ENCODE peak calls at places on chromosome 11, in four cellular contexts. Y, J, O and F are unnamed samples.

GRCh38 chr11:131408011-131408640 is 37.7 kb downstream of the NTM start:
- DNase-seq in Y (no peak), J (peak), O (no peak), F (peak)

GRCh38 chr11:34308821-34309585 is 48.8 kb downstream of the ABTB2 start:
- DNase-seq in Y (no peak), J (no peak), O (no peak), F (no peak)

GRCh38 chr11:105719073-105719846 is 109.4 kb downstream of the GRIA4 start:
- DNase-seq in Y (no peak), J (no peak), O (peak), F (no peak)

GRCh38 chr11:131767421-131767820 is 397.0 kb downstream of the NTM start:
- DNase-seq in Y (no peak), J (no peak), O (no peak), F (no peak)

GRCh38 chr11:1640076-1640946 is 10.7 kb downstream of the KRTAP5-5 start:
- DNase-seq in Y (peak), J (peak), O (no peak), F (peak)

GRCh38 chr11:120272303-120272702 is 32.4 kb downstream of the POU2F3 start:
- DNase-seq in Y (no peak), J (no peak), O (no peak), F (no peak)

GRCh38 chr11:96162816-96163499 is 180.0 kb downstream of the MAML2 start:
- DNase-seq in Y (no peak), J (no peak), O (no peak), F (no peak)

GRCh38 chr11:77067776-77068460 is 1.1 kb downstream of the CAPN5 start:
- DNase-seq in Y (no peak), J (no peak), O (no peak), F (no peak)

GRCh38 chr11:71548716-71549151 is 514 bp downstream of the KRTAP5-9 start:
- DNase-seq in Y (no peak), J (no peak), O (no peak), F (no peak)

GRCh38 chr11:97445561-97445960 is 1055.7 kb downstream of the JRKL start:
- DNase-seq in Y (no peak), J (no peak), O (no peak), F (no peak)

GRCh38 chr11:116984589-116984988 is 113.6 kb downstream of the SIK3 start:
- DNase-seq in Y (no peak), J (no peak), O (no peak), F (no peak)

GRCh38 chr11:88324562-88325345 is 12.8 kb downstream of the CTSC start:
- DNase-seq in Y (no peak), J (no peak), O (no peak), F (no peak)

DNA sequence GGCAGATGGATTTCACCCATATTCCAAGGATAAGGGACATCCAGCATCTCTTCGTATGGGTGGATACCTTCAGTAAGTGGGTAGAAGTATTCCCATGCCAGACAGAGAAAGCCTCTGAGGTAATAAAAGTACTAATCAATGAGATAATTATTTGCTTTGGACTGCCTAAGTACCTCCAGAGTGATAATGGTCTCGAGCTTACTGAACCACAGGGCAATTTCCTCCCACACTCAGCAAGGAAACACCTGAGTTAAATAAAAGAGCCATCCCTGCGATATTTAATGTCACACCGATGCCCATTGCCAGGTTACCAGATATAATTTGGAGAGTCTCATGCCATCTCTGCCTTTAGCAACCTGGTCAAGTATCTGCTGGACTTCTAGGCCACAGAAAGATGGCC is 70.6 kb upstream of the MPEG1 start:
- DNase-seq in Y (no peak), J (no peak), O (no peak), F (no peak)
- TF ChIP-seq NRF1 in Y (no peak), J (no peak), O (no peak), F (no peak)

DNA sequence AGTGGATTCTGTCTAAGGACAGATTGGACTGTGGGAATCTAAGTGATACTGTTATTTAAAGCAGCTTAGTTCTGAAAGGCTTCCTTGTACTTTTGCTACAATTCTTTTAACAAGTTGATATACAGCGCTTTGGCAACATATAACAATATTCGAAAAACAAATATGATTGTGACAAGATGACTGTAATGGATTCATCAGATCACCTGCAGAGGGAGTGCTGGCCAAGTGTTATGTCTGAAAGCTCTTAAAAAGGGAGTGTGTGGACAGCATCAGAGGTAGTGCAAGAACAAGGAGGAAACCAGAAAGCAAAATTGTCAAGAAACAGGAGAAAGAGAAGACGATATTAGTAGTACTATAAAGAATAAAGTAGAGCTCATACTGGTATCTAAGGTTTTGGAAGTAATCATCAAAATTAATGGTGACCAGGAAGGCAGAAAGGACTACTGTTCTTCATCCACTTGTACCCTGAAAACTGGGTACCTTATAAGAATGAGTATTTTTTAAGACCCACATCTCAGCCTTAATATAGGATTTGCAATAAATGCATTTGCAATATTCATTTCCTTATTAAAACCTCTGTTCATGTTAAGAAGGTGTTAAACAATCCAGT is 1112.0 kb upstream of the CCDC90B start:
- DNase-seq in Y (no peak), J (no peak), O (no peak), F (peak)
- TF ChIP-seq TAF1 in Y (no peak), J (no peak), O (no peak), F (no peak)

GRCh38 chr11:4125141-4125540 is 30.5 kb downstream of the RRM1 start:
- DNase-seq in Y (no peak), J (no peak), O (no peak), F (no peak)
- TF ChIP-seq NRF1 in Y (no peak), J (no peak), O (no peak), F (no peak)

GRCh38 chr11:65069217-65069616 is 10.9 kb upstream of the NAALADL1 start:
- DNase-seq in Y (no peak), J (no peak), O (no peak), F (no peak)
- TF ChIP-seq TAF1 in Y (no peak), J (no peak), O (no peak), F (no peak)

GRCh38 chr11:44834846-44835245 is 108.1 kb downstream of the TSPAN18 start:
- DNase-seq in Y (no peak), J (no peak), O (no peak), F (no peak)

GRCh38 chr11:44835326-44835725 is 108.6 kb downstream of the TSPAN18 start:
- DNase-seq in Y (no peak), J (no peak), O (no peak), F (no peak)

GRCh38 chr11:44833221-44833620 is 106.5 kb downstream of the TSPAN18 start:
- DNase-seq in Y (no peak), J (no peak), O (no peak), F (no peak)

GRCh38 chr11:44832452-44832851 is 105.7 kb downstream of the TSPAN18 start:
- DNase-seq in Y (no peak), J (no peak), O (no peak), F (no peak)

GRCh38 chr11:44833869-44834452 is 107.2 kb downstream of the TSPAN18 start:
- DNase-seq in Y (no peak), J (no peak), O (no peak), F (peak)
- TF ChIP-seq NRF1 in Y (no peak), J (no peak), O (no peak), F (no peak)

DNA sequence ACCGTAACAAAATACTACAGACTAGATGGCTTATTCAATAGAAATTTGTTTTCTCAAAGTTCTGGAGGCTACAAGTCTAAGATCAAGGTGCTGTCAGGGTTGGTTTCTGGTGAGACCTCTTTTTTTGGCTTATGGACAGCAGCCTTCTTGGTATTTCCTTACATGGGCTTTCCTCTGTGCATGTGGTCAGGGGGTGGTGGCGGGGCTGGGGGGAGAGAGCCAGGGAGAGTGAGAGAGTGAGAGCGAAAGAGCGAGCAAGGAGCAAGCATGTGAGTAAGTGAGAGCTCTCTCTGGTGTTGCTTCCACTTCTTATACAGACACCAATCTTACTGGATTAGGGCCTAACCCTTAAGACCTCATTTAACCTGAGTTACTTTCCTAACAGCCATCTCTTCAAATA is 181.5 kb downstream of the TMEM135 start:
- DNase-seq in Y (no peak), J (peak), O (peak), F (no peak)
- TF ChIP-seq TAF1 in Y (no peak), J (no peak), O (no peak), F (no peak)

GRCh38 chr11:119194811-119195210 is 9.5 kb downstream of the NHERF4 start:
- DNase-seq in Y (no peak), J (no peak), O (no peak), F (no peak)

GRCh38 chr11:119193626-119194025 is 8.4 kb downstream of the NHERF4 start:
- DNase-seq in Y (no peak), J (no peak), O (no peak), F (no peak)

GRCh38 chr11:119196833-119197483 is 9.2 kb upstream of the CBL start:
- DNase-seq in Y (peak), J (no peak), O (peak), F (peak)

GRCh38 chr11:119193001-119193400 is 7.7 kb downstream of the NHERF4 start:
- DNase-seq in Y (no peak), J (no peak), O (no peak), F (no peak)

GRCh38 chr11:119195680-119196079 is 10.4 kb downstream of the NHERF4 start:
- DNase-seq in Y (peak), J (peak), O (no peak), F (peak)
- TF ChIP-seq NRF1 in Y (no peak), J (no peak), O (no peak), F (no peak)

GRCh38 chr11:46302866-46303265 is 25.4 kb downstream of the CREB3L1 start:
- DNase-seq in Y (no peak), J (no peak), O (peak), F (no peak)

GRCh38 chr11:46298699-46299424 is 21.4 kb downstream of the CREB3L1 start:
- DNase-seq in Y (no peak), J (no peak), O (no peak), F (no peak)

GRCh38 chr11:46296520-46297448 is 19.3 kb downstream of the CREB3L1 start:
- DNase-seq in Y (peak), J (peak), O (no peak), F (peak)

GRCh38 chr11:46300270-46300669 is 22.8 kb downstream of the CREB3L1 start:
- DNase-seq in Y (no peak), J (no peak), O (no peak), F (no peak)

DNA sequence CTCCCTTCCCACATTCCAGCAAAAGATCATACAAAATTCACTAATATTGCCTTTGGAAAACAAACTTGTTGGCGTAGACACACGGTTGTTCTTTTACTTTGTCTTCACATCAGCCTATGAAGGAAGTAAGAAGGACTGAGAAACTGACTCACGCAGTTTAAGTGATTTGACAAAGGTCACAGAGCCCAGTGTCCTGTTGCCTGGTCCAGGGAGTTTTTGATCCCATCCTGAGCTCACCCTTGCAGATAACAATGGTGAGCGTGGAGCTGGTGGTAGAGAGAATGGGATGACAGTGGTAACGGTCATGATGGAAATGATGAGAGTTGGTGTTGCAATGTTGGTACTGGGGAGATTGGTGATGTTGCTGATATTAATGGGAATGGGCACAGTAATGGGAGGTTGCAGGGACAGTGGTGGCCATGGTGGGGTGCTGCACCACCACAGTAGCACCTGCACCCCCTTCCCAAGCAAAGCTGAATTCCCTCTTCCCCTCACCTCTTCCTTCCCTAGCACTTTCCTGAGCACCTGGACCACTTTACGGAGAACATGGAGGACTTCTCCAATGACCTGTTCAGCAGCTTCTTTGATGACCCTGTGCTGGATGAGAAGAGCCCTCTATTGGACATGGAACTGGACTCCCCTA is 22.1 kb downstream of the CREB3L1 start:
- DNase-seq in Y (no peak), J (no peak), O (no peak), F (no peak)
- TF ChIP-seq TAF1 in Y (no peak), J (no peak), O (no peak), F (no peak)

DNA sequence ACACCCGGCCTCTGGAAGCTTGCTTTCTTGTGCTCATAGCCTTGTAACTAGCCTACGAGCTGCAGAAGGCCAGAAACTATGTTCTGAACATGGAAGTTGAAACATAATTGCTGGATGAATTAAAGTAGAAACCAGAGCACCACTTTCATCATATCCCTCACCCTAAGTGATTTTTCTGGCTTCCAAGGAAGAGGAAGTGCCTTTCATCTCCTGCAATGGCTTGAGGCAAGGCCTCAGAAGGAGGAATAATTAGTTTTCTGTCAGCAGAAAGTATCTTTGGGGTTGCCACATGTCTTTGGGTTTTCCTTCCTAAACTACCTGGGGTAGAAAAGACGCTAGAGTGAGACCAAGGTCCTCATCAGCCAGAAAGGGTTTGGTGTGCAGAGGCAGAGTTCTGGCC is 14.5 kb downstream of the RPL27A start:
- DNase-seq in Y (no peak), J (no peak), O (no peak), F (no peak)
- TF ChIP-seq NRF1 in Y (no peak), J (no peak), O (no peak), F (no peak)

GRCh38 chr11:122207505-122207904 is 91.5 kb upstream of the BLID start:
- DNase-seq in Y (no peak), J (no peak), O (no peak), F (no peak)
- TF ChIP-seq TAF1 in Y (no peak), J (no peak), O (no peak), F (no peak)